ENCODE peak calls at places on chromosomes 4 and X, in seven cellular contexts. S is testis, Z is adrenal gland, G is esophagus muscularis mucosa, H is upper lobe of left lung, E is spleen, U is HCT116. R is an unnamed sample. For H3K4me1, the result is how much of the 10 kb centered on the place peaks cover.

GRCh38 chrX:18146954-18147353 is 73.7 kb downstream of the BEND2 start:
- DNase-seq in H (no peak), G (no peak), E (no peak), Z (peak), S (peak), U (no peak), R (no peak)

GRCh38 chr4:114495471-114495928 is 103.1 kb upstream of the UGT8 start:
- DNase-seq in U (no peak), S (peak), G (no peak), Z (no peak), H (no peak), E (no peak), R (no peak)

GRCh38 chrX:35699642-35700041 is 98.5 kb upstream of the MAGEB16 start:
- DNase-seq in U (no peak), G (no peak), H (no peak), E (no peak), S (no peak), Z (no peak), R (no peak)

GRCh38 chr4:173530326-173531062 is 465 bp upstream of the HAND2 start:
- DNase-seq in G (no peak), E (no peak), Z (no peak), S (no peak), U (no peak), H (peak), R (no peak)

GRCh38 chrX:19964017-19964710 is 26.7 kb downstream of the BCLAF3 start:
- DNase-seq in S (no peak), U (no peak), G (no peak), Z (peak), H (no peak), E (no peak), R (no peak)

GRCh38 chrX:123138473-123138872 is 45.6 kb upstream of the GRIA3 start:
- DNase-seq in U (no peak), S (no peak), Z (no peak), E (no peak), G (no peak), H (no peak), R (no peak)

GRCh38 chrX:109812236-109812635 is 79.2 kb upstream of the ACSL4 start:
- DNase-seq in Z (no peak), G (no peak), H (no peak), E (no peak), S (no peak), U (no peak), R (peak)

GRCh38 chrX:115559672-115560071 is 1.3 kb upstream of the PLS3 start:
- DNase-seq in S (no peak), Z (no peak), U (no peak), G (no peak), E (no peak), H (no peak), R (no peak)

GRCh38 chr4:128565565-128566186 is 243.8 kb upstream of the JADE1 start:
- DNase-seq in G (no peak), Z (peak), U (peak), E (no peak), H (no peak), S (peak), R (peak)

GRCh38 chrX:150363561-150364346 is 637 bp downstream of the MAMLD1 start:
- DNase-seq in S (no peak), G (no peak), H (peak), Z (peak), U (no peak), E (peak), R (peak)

GRCh38 chrX:126165721-126166401 is at the start of gene DCAF12L2:
- DNase-seq in U (no peak), Z (no peak), G (no peak), S (peak), E (peak), H (peak), R (no peak)

GRCh38 chr4:117817316-117817715 is 217.0 kb upstream of the NDST3 start:
- DNase-seq in U (no peak), Z (no peak), S (no peak), G (no peak), E (no peak), H (no peak), R (no peak)

GRCh38 chr4:73856518-73856917 is 3.4 kb downstream of the PF4V1 start:
- DNase-seq in U (no peak), G (no peak), H (no peak), S (no peak), Z (no peak), E (no peak), R (no peak)

GRCh38 chr4:15145709-15146108 is 143.4 kb downstream of the CPEB2 start:
- DNase-seq in Z (no peak), E (no peak), U (no peak), S (no peak), H (no peak), G (no peak), R (no peak)

GRCh38 chrX:107627792-107628661 is at the start of gene PRPS1:
- DNase-seq in S (peak), H (peak), G (peak), E (peak), U (peak), Z (peak), R (peak)
- TF ChIP-seq POLR2A in S (peak), H (peak), G (no peak), E (no peak), U (no peak), Z (peak), R (peak)

DNA sequence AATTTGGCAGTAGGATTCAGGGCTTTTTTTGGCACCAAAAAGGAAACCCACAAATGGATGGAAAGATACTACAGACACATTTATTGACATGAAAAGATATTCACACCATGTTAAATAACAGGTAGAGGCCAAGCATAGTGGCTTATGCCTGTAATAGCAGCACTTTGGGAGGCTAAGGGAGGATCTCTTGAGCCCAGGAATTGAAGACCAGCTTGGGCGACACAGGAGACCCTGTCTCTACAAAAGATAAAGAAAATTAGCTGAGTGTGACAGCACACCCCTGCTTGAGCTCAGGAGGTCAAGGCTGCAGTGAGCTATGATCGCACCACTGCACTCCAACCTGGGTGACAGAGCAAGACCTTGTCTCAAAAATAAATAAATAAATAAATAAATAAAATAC is 60.5 kb downstream of the TNIP2 start:
- DNase-seq in U (no peak), Z (no peak), H (no peak), S (no peak), G (no peak), E (no peak), R (no peak)
- H3K4me1 ChIP-seq in U (under half), Z (under half), H (under half), S (under half), G (under half), E (half or more), R (under half)

GRCh38 chr4:138832563-138832962 is 183.0 kb upstream of the NOCT start:
- DNase-seq in G (no peak), E (no peak), S (no peak), U (no peak), H (no peak), Z (no peak), R (no peak)

GRCh38 chr4:138831943-138832342 is 183.6 kb upstream of the NOCT start:
- DNase-seq in G (no peak), E (no peak), H (no peak), S (no peak), Z (no peak), U (no peak), R (no peak)

GRCh38 chr4:138826754-138827153 is 188.8 kb upstream of the NOCT start:
- DNase-seq in E (no peak), Z (no peak), G (no peak), H (no peak), U (no peak), S (no peak), R (no peak)

GRCh38 chr4:138834029-138834428 is 181.6 kb upstream of the NOCT start:
- DNase-seq in H (no peak), S (no peak), G (no peak), U (no peak), E (no peak), Z (no peak), R (no peak)

GRCh38 chr4:138828926-138829325 is 186.7 kb upstream of the NOCT start:
- DNase-seq in U (no peak), E (no peak), G (no peak), H (no peak), S (no peak), Z (no peak), R (no peak)
- TF ChIP-seq POLR2A in U (no peak), E (no peak), G (no peak), H (no peak), S (no peak), Z (no peak), R (no peak)

GRCh38 chr4:8101213-8101781 is 57.3 kb downstream of the ABLIM2 start:
- DNase-seq in E (no peak), U (no peak), H (no peak), Z (peak), G (no peak), S (peak), R (no peak)
- H3K4me1 ChIP-seq in E (under half), U (under half), H (under half), Z (under half), G (under half), S (under half), R (under half)

DNA sequence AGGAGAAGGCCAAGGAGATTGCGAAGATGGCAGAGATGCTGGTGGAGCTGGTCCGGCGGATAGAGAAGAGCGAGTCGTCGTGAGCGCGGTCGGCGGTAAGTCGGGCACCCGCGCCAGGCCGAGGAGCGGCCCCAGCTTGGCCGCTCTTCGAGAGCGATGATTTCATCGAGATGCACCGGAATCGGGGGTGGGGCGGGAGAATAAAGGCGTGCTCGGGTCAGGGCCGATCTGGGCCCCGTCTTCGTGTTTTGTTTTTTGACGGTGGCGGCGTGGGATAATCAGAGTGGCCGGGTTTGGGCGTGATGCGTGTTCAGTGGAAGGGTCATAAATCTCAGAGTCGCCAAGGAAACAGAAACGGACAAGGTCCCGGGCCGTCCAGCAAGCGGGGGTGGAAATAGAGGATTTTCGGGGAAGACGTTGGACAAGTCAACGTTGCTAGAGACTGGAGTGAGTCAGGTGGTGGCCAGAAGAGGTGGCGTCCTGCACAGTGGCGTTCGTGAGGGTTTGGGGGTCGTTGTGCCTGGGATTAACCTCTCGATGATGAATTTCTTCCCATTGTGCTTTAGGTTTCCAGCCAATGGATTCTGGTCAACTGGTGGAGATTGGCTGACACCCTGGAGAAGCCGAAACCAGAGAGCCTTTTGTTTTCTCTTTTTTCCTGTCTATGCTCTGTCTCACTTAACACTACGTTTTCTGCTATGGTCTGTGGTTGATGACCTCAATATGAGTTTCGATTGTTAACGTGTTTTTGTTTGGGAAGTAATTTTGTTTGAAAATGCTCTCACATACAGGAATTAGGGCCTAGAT is 882 bp downstream of the MRFAP1 start:
- DNase-seq in H (no peak), E (peak), G (no peak), Z (peak), U (no peak), S (peak), R (peak)
- TF ChIP-seq POLR2A in H (no peak), E (no peak), G (peak), Z (peak), U (no peak), S (no peak), R (no peak)

GRCh38 chr4:168631241-168632151 is 134.6 kb downstream of the PALLD start:
- DNase-seq in U (no peak), H (peak), G (no peak), E (peak), S (peak), Z (peak), R (peak)
- H3K4me1 ChIP-seq in U (half or more), H (under half), G (under half), E (under half), S (under half), Z (under half), R (under half)

GRCh38 chr4:182405087-182405486 is 161.9 kb downstream of the TENM3 start:
- DNase-seq in U (no peak), H (no peak), E (no peak), G (no peak), S (no peak), Z (no peak), R (no peak)

GRCh38 chr4:182400754-182401153 is 157.6 kb downstream of the TENM3 start:
- DNase-seq in Z (no peak), U (no peak), E (no peak), H (no peak), G (peak), S (no peak), R (no peak)

GRCh38 chr4:182404371-182404770 is 161.2 kb downstream of the TENM3 start:
- DNase-seq in E (no peak), G (no peak), Z (no peak), U (no peak), S (no peak), H (no peak), R (no peak)
- TF ChIP-seq POLR2A in E (no peak), G (no peak), Z (no peak), U (no peak), S (no peak), H (no peak), R (no peak)

DNA sequence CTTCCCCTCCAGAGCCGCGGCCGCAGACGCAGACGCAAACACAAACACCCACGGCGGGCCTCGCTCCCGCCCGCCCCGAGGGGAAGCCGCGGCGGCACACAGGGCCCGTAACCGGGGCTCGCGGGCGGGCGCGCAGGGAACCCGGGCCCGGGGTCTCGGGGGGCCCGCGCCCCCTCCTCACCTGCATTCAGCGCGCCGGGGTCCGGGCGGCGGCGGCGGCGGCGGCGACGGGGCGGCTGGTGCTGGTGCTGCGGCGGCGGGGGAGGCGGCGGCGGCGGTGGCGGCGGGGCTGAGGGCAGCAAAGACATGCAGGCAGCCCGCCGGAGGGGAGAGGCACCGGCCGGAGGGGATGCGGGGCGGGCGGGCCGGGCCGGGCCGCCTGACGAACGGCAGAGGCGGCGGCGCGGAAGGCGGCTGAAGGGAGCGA is 254 bp upstream of the CNOT6L start:
- DNase-seq in H (no peak), G (no peak), S (peak), U (no peak), Z (no peak), E (peak), R (peak)
- H3K4me1 ChIP-seq in H (under half), G (under half), S (under half), U (under half), Z (under half), E (half or more), R (under half)

GRCh38 chr4:103118171-103118570 is 18.5 kb upstream of the BDH2 start:
- DNase-seq in U (no peak), Z (no peak), H (no peak), G (no peak), E (no peak), S (no peak), R (no peak)
- TF ChIP-seq POLR2A in U (no peak), Z (no peak), H (no peak), G (no peak), E (no peak), S (no peak), R (no peak)